ENCODE peak calls at places on chromosomes 13 and 19, in seven cellular contexts. B, J, G, R, H, P and S are unnamed samples.

GRCh38 chr13:30222253-30222652 is 85.1 kb downstream of the KATNAL1 start:
- DNase-seq in B (no peak), J (no peak), G (no peak), R (no peak), H (no peak), P (no peak), S (no peak)

GRCh38 chr19:3573162-3573857 is 566 bp downstream of the HMG20B start:
- DNase-seq in B (no peak), J (no peak), G (no peak), R (peak; percentile 55), H (peak; percentile 92), P (no peak), S (no peak)

GRCh38 chr13:29507356-29507755 is 88.1 kb downstream of the SLC7A1 start:
- DNase-seq in B (no peak), J (peak; percentile 36), G (no peak), R (no peak), H (peak; percentile 69), P (no peak), S (peak; percentile 37)

GRCh38 chr19:31002852-31003251 is 346.4 kb downstream of the TSHZ3 start:
- DNase-seq in B (no peak), J (no peak), G (no peak), R (no peak), H (no peak), P (no peak), S (no peak)

GRCh38 chr19:5618591-5618990 is 4.0 kb downstream of the SAFB2 start:
- DNase-seq in B (no peak), J (no peak), G (no peak), R (no peak), H (no peak), P (no peak), S (no peak)

GRCh38 chr13:99648266-99648665 is 147.0 kb downstream of the TM9SF2 start:
- DNase-seq in B (no peak), J (no peak), G (no peak), R (no peak), H (no peak), P (no peak), S (no peak)

GRCh38 chr13:51451467-51452390 is 1.1 kb downstream of the INTS6 start:
- DNase-seq in B (peak; percentile 84), J (peak; percentile 83), G (peak; percentile 41), R (peak; percentile 93), H (peak; percentile 96), P (peak; percentile 62), S (peak; percentile 75)

GRCh38 chr13:20191902-20192469 is 752 bp downstream of the GJB2 start:
- DNase-seq in B (peak; percentile 42), J (no peak), G (no peak), R (no peak), H (no peak), P (no peak), S (no peak)

GRCh38 chr13:27393101-27393500 is 31.3 kb upstream of the GTF3A start:
- DNase-seq in B (no peak), J (no peak), G (no peak), R (no peak), H (no peak), P (no peak), S (no peak)

GRCh38 chr13:48188640-48189039 is 44.4 kb upstream of the ITM2B start:
- DNase-seq in B (no peak), J (no peak), G (no peak), R (no peak), H (no peak), P (no peak), S (no peak)

GRCh38 chr13:48189122-48189521 is 43.9 kb upstream of the ITM2B start:
- DNase-seq in B (no peak), J (no peak), G (no peak), R (no peak), H (no peak), P (no peak), S (no peak)

GRCh38 chr13:48185018-48185417 is 48.0 kb upstream of the ITM2B start:
- DNase-seq in B (no peak), J (no peak), G (no peak), R (no peak), H (no peak), P (no peak), S (no peak)

GRCh38 chr13:48188129-48188528 is 44.9 kb upstream of the ITM2B start:
- DNase-seq in B (no peak), J (no peak), G (no peak), R (no peak), H (no peak), P (no peak), S (no peak)

DNA sequence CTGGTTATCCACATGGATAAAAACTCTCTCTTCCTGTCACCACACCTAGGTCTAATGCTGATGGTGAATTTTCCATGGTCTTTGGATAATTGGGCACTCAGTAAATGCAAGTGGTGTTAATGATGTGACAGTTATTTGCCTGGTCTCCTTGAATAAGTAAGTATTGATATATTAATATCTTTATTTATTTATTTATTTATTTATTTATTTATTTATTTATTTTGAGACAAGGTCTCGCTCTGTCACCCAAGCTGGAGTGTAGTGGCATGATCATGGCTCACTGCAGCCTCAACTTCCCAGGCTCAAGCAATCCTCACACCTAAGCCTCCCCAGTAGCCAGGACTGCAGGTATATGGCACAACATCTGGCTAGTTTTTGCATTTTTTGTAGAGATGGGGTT is 46.3 kb upstream of the ITM2B start:
- DNase-seq in B (no peak), J (no peak), G (no peak), R (no peak), H (no peak), P (no peak), S (no peak)
- H3K4me1 ChIP-seq in B (no peaks in the 10 kb centered on the region), J (no peaks in the 10 kb centered on the region), G (no peaks in the 10 kb centered on the region), R (no peaks in the 10 kb centered on the region), H (peaks cover 17% of the 10 kb centered on the region), P (peaks cover 14% of the 10 kb centered on the region), S (no peaks in the 10 kb centered on the region)

DNA sequence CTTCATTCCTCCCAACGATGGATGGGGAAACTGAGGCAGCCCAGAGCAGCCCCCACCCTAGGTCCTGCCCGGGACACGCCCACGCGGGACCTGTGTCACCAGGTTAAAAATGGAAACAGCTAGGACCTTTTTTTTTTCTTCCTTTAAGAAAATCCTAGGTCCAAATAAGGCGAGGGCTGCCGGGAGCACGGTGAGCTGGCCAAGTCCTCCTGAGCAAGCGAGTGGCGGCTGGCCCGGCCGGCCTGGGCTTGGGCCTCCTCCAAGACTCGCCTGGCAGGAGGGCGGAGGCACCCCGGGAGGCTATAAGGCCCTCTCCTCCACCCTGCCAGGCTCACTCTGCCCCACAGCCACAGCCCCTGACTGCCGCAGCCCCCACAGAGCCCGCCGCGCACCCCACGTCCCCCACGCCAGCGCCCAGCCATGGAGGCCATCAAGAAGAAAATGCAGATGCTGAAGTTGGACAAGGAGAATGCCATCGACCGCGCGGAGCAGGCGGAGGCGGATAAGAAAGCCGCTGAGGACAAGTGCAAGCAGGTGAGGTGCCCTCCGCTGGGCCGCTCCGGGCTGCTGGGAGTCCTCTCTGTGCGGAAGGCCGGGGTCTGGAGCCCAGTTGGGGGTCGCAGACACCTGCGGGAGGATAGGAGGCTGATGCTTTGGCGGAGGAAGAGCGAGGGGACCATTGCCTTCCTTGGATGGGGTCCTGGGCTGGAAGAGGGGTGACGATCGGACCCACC is 8.9 kb upstream of the TPM4 start:
- DNase-seq in B (no peak), J (no peak), G (no peak), R (no peak), H (peak; percentile 83), P (no peak), S (peak; percentile 92)
- TF ChIP-seq POLR2A in B (no peak), J (no peak), G (no peak), R (no peak), H (no peak), P (no peak), S (peak; percentile 88)

GRCh38 chr13:41059466-41059865 is 1.8 kb upstream of the WBP4 start:
- DNase-seq in B (no peak), J (no peak), G (no peak), R (no peak), H (no peak), P (no peak), S (no peak)

GRCh38 chr13:41060723-41061074 is 610 bp upstream of the WBP4 start:
- DNase-seq in B (peak; percentile 76), J (peak; percentile 84), G (peak; percentile 12), R (peak; percentile 88), H (peak; percentile 97), P (peak; percentile 66), S (peak; percentile 82)

GRCh38 chr13:41059896-41060722 is 1.2 kb upstream of the WBP4 start:
- DNase-seq in B (peak; percentile 90), J (peak; percentile 84), G (peak; percentile 53), R (peak; percentile 94), H (peak; percentile 94), P (peak; percentile 76), S (peak; percentile 91)

GRCh38 chr13:41061914-41062837 is 867 bp downstream of the WBP4 start:
- DNase-seq in B (no peak), J (no peak), G (peak; percentile 36), R (no peak), H (no peak), P (no peak), S (no peak)

DNA sequence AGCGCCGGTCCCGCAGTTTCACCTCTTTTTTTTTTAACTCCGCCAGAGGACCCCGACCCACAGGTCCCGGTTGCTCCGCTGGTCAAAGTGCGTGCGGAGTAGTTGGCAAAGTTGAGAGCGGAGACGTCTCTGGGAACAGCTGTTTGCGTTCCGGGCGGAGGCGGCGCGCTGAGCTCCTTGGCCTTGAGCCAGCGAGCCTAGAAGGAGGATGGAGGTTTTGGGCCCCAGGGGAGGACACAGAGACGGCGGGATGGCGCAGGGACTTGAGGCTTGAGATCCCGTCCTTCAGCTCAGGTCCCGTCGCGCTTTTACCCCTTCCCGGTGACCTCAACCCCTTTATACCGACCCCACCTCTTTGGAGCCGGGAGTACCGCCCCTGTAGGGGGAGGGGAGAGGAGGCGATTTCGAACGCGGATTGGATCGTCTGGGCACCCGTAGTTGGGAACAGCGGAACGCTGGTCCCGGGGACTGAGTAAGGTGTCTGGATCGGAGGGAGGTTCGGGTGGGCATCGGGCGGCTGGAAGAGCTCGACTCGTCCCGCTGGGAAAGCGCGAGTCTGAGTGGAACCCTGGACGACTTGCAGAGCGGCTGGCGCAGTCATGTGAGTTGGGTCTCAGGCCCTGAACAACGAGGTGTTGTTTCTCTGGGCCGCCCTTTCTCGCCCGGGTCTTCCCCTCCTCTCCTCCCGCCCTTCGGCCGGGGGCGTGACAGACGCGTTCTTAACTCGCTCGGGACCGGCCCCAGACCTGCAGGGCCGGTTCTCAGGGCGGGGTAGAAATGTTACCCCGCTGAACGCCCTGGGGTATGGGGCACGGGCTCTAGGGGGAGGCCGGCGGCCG is at the start of gene WBP4:
- DNase-seq in B (peak; percentile 94), J (peak; percentile 88), G (peak; percentile 75), R (peak; percentile 95), H (peak; percentile 98), P (peak; percentile 86), S (peak; percentile 95)
- H3K4me1 ChIP-seq in B (peaks cover 37% of the 10 kb centered on the region), J (no peaks in the 10 kb centered on the region), G (peaks cover 35% of the 10 kb centered on the region), R (peaks cover 6% of the 10 kb centered on the region), H (peaks cover 12% of the 10 kb centered on the region), P (peaks cover 49% of the 10 kb centered on the region), S (no peaks in the 10 kb centered on the region)

GRCh38 chr13:73204916-73205315 is 146.1 kb downstream of the KLF5 start:
- DNase-seq in B (no peak), J (no peak), G (no peak), R (no peak), H (no peak), P (no peak), S (no peak)
- TF ChIP-seq POLR2A in B (no peak), J (no peak), G (no peak), R (no peak), H (no peak), P (no peak), S (no peak)

DNA sequence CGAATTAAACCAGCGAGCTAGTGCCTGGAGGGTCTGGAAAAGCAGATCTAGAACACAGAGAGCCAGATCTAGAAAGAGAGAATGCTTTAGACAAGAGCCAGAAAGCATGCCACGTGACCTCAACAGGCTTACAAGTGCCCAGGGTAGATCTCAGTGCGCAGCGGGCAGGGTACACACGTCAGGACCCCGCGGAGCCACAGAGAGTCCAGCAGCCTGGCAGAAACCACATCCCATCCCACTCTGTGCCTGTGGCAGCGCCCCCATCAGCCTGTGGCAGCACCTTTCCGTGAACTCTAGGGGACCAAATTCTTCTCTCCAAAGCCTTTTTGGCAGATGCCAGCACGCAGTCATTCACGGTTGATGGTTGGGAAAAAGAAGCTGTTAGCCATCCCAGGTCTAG is 5.9 kb downstream of the ARHGEF1 start:
- DNase-seq in B (no peak), J (no peak), G (no peak), R (no peak), H (no peak), P (no peak), S (no peak)
- H3K4me1 ChIP-seq in B (peaks cover 36% of the 10 kb centered on the region), J (peaks cover 17% of the 10 kb centered on the region), G (peaks cover 15% of the 10 kb centered on the region), R (no peaks in the 10 kb centered on the region), H (peaks cover 22% of the 10 kb centered on the region), P (peaks cover 17% of the 10 kb centered on the region), S (peaks cover 7% of the 10 kb centered on the region)